ENCODE peak calls at places on chromosomes 11 and 22, in five cellular contexts. B is uterus, D is kidney, V is WERI-Rb-1, W is coronary artery. H is an unnamed sample.
A peak's percentile ranks its signal among the peaks of the same experiment; 100 is the strongest.

GRCh38 chr11:11798586-11799438 is 43.0 kb upstream of the USP47 start:
- DNase-seq in W (peak; percentile 81), B (peak; percentile 82), D (peak; percentile 89), V (peak; percentile 76), H (no peak)

GRCh38 chr22:20550851-20551744 is 43.7 kb downstream of the MED15 start:
- DNase-seq in B (peak; percentile 68), W (peak; percentile 85), D (no peak), V (no peak), H (no peak)

GRCh38 chr11:102393272-102393730 is 46.3 kb downstream of the BIRC2 start:
- DNase-seq in D (no peak), V (no peak), W (no peak), B (no peak), H (no peak)

GRCh38 chr22:35971418-35972119 is 57.1 kb downstream of the RBFOX2 start:
- DNase-seq in V (no peak), W (no peak), D (no peak), B (peak; percentile 50), H (no peak)

GRCh38 chr22:45640291-45640940 is 31.2 kb upstream of the ATXN10 start:
- DNase-seq in B (no peak), V (no peak), D (no peak), W (no peak), H (peak; percentile 82)

GRCh38 chr11:123526027-123526805 is 96.1 kb downstream of the GRAMD1B start:
- DNase-seq in W (no peak), B (no peak), D (no peak), V (no peak), H (no peak)

GRCh38 chr11:119338318-119338890 is 2.3 kb downstream of the C1QTNF5 start:
- DNase-seq in D (peak; percentile 87), V (peak; percentile 82), W (peak; percentile 88), B (peak; percentile 74), H (no peak)

GRCh38 chr11:111565111-111565720 is 24.7 kb downstream of the LAYN start:
- DNase-seq in V (peak; percentile 54), W (no peak), B (peak; percentile 68), D (no peak), H (no peak)

GRCh38 chr11:12173111-12173510 is 62.7 kb downstream of the MICAL2 start:
- DNase-seq in D (no peak), B (no peak), V (no peak), W (no peak), H (no peak)

DNA sequence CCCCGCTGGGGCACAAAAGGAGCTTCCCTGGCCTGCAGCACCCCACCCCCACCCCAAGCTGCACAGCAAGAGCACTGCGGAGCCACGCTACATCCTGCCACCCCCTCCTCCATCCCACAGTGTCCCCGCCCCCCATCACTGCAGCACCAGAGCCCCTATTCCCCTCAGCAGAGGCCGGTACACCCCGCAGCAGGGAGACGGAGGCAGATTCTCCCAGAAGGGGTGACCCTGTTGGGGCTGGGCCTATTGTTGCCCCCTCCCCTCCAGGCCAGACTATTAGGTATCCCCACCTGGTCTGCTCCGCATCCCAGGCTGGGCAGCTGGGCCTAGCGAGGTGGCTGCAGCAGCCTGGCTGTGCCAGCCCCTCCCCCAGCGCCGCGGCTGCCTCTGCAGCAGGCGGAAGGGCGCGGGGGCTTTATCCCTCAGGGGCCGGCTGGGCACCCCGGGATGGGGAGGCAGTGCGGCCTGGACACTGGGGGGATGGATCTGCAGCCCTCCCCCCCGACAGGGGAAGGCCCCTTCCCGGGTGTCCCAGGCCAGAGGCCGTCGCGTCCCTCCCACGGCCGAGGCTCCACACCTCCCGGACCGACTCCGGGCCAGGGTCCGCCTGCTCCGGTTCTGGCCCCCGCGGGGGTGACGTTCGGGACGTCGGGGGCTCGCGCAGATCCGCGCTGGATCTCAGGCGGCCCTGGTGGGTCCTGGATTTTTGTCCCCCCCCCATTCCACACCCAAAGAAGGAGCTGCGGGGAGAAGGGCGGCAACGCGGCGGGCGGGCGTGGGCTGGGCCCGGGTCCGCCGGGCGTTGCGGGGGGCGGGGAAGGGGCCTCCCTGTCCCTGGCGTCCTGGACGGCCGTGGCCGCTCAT is 943 bp downstream of the DUSP8 start:
- DNase-seq in B (peak; percentile 29), W (peak; percentile 74), V (peak; percentile 64), D (peak; percentile 81), H (peak; percentile 72)
- H3K27ac ChIP-seq in B (peak overlapping the region; percentile 58), W (peak overlapping the region; percentile 76), V (peak overlapping the region; percentile 80), D (peak overlapping the region; percentile 51), H (peak overlapping the region; percentile 76)

DNA sequence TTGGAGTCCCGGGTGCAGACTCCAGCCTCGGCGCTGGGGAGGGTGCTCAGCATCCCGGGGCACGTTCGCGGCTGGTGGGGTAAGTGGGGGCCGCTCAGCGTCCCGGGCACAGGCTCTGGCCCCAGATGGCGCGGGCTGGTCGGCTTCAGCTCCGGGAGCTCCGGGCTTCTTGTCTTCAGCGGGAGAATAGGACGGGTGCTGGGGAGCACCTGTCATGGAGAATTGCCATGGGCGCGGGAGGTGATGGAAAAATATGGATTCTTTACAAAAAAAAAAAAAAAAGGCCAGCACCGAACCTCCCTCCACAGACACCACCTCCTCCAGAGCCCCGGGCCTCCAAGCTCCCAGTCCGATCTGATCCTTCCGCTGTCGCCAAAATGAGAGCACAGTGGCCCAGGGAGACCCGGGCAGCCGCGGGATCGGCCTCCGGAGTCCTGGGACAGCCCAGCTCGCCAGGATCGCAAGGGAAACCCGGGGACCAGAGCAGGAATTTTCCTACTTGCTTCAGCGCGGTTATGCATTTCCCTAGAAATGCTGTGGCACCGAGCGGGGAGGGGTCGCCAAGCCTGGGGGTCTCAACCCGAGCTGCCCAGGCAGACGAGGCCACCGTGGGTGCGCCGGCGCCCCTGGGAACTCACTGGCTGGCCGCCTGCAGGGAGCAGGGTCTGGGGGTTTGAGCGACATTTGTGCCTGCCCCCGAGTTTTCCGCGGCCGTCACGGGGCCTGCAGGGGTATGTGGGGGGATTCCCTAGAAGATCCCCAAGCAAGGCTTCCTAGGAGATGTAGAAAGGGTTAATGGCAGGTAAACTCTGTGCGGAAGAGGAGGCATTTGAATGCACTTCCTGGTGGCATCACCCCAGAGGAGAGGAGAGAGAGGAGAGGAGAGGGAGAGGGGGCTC is 1336.9 kb downstream of the BRD1 start:
- DNase-seq in V (no peak), W (no peak), D (no peak), B (no peak), H (no peak)
- H3K4me3 ChIP-seq in V (peak overlapping the region; percentile 54), W (peak overlapping the region; percentile 63), D (no peak overlapping the region), B (no peak overlapping the region), H (peak overlapping the region; percentile 55)

DNA sequence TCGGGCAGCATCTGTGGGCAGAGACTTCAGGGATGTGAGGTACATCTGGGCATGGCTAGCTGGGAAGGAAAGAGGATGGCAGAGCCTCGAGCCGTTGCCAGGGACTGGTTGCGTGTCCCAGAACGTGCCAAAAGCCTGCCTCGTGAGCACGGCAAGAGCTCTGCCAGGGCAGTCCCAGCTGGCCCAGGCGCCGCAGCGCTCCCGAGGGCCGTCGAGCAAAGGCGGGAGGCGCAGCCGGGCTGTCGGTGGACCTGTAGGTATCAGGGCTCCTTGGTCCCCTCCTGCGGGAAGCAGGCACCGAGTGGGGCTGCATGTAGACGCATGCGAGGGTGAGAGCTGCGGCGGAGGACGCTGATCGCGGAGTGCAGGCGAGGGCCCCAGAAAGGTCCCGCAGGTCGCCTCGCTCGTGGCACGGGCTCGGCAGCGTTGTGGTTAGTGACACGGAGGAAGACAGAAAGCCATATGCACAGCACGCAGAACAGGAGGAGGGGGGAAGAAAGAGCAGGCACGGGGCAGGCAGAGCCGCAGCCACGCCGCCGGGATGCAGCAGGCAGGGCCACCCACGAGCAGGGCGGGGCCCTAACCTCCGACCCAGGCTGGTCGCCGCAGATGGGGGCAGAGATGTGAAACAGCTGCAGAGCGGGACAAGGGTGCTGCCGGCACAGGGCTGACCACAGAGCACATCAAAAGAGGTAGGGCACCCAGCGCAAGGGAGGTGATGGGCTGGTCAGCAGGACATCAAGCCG is 18.0 kb downstream of the LSP1 start:
- DNase-seq in D (peak; percentile 68), W (no peak), V (no peak), B (no peak), H (no peak)
- H3K27ac ChIP-seq in D (no peak overlapping the region), W (no peak overlapping the region), V (no peak overlapping the region), B (peak overlapping the region; percentile 77), H (peak overlapping the region; percentile 96)

DNA sequence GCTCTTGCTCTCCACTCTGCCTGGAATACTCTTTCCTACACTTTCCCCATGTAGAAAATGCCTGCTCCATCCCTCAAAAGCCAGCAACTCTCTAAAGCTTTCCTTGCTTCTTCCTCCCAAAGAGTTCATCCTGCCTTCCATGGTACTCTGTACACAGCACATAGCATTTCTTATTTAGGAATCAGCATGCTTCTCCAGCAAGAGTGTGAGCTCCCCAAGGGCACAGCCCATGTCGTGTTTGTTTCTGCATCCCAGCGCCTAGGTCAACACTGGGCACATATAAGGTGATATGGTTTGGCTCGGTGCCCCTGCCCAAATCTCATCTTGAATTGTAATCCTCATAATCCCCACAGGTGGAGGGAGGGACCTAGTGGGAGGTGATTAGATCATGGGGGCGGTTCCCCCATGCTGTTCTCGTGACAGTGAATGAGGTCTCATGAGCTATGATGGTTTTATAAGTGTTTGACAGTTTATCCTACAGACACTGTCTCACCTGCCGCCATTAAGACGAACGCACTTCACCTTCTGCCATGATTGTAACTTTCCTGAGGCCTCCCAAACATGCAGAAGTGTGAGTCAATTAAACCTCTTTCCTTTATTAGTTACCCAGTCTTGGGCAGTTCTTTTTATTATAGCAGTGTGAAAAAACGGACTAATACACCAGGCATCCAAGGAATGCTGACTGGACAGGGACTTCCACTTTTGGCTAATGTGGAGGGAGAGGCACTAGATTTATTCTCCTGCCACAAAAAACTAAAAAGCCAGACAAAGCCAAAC is 8.2 kb downstream of the VPS37C start:
- DNase-seq in D (no peak), V (peak; percentile 67), B (no peak), W (no peak), H (no peak)
- H3K4me3 ChIP-seq in D (no peak overlapping the region), V (no peak overlapping the region), B (no peak overlapping the region), W (peak overlapping the region; percentile 16), H (no peak overlapping the region)

GRCh38 chr11:117691501-117691900 is 105.5 kb downstream of the DSCAML1 start:
- DNase-seq in V (no peak), B (no peak), W (no peak), D (no peak), H (no peak)
- H3K27ac ChIP-seq in V (no peak overlapping the region), B (no peak overlapping the region), W (no peak overlapping the region), D (no peak overlapping the region), H (no peak overlapping the region)

GRCh38 chr11:26198697-26199096 is 133.2 kb upstream of the ANO3 start:
- DNase-seq in D (no peak), W (no peak), V (no peak), B (no peak), H (no peak)

GRCh38 chr11:26204110-26204509 is 127.8 kb upstream of the ANO3 start:
- DNase-seq in V (no peak), W (no peak), D (no peak), B (no peak), H (no peak)

GRCh38 chr11:26201411-26201810 is 130.5 kb upstream of the ANO3 start:
- DNase-seq in B (no peak), V (no peak), D (no peak), W (no peak), H (no peak)

GRCh38 chr11:26194871-26195270 is 137.1 kb upstream of the ANO3 start:
- DNase-seq in B (no peak), W (no peak), V (no peak), D (no peak), H (no peak)

DNA sequence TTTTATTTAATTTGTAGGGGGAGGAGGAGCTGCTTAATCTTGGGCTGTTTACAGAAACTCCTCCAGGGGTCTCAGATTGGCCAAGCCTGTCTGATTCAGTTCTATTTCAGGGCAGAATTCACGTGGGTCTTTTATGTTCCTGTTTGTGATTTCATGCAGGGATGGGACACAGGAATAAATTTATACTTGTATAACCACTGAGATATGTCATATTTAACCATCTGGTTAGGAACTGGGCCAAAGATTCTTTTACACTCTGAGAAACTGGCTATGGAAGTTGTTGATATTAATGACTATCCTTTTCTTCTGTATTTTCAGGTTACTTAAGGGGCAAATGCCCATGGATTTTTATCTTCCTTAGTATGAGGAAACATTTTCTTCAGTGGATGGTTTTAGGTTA is 132.6 kb upstream of the ANO3 start:
- DNase-seq in D (no peak), B (no peak), W (no peak), V (no peak), H (no peak)
- H3K4me3 ChIP-seq in D (no peak overlapping the region), B (no peak overlapping the region), W (no peak overlapping the region), V (no peak overlapping the region), H (no peak overlapping the region)

H was measured in vagina.